ENCODE peak calls at places on chromosomes 13 and 19, in eight cellular contexts. M, G, D, U, S, C, N and T are unnamed samples.

GRCh38 chr13:64154514-64154913 is 2738.9 kb upstream of the PCDH20 start:
- DNase-seq in M (no peak), G (no peak), C (no peak), D (no peak), N (no peak), S (no peak), U (no peak), T (no peak)

GRCh38 chr13:101514695-101515275 is 62.3 kb downstream of the ITGBL1 start:
- DNase-seq in S (no peak), G (peak), N (no peak), D (no peak), M (no peak), U (no peak), C (peak), T (peak)

GRCh38 chr19:29596885-29597525 is 9.1 kb upstream of the POP4 start:
- DNase-seq in C (peak), U (no peak), N (no peak), M (no peak), S (no peak), D (no peak), G (no peak), T (no peak)

GRCh38 chr13:76790519-76791289 is 95.5 kb downstream of the KCTD12 start:
- DNase-seq in U (no peak), D (no peak), G (no peak), S (no peak), N (no peak), C (no peak), M (no peak), T (no peak)

GRCh38 chr13:99237981-99238662 is 20.1 kb downstream of the GPR18 start:
- DNase-seq in M (no peak), D (no peak), S (no peak), G (no peak), U (no peak), C (no peak), N (no peak), T (no peak)

GRCh38 chr19:18110833-18111232 is 13.3 kb downstream of the MAST3 start:
- DNase-seq in S (no peak), M (no peak), U (no peak), D (no peak), C (no peak), N (no peak), G (no peak), T (no peak)

GRCh38 chr19:38441660-38442348 is 8.3 kb downstream of the RYR1 start:
- DNase-seq in D (no peak), M (no peak), U (no peak), C (no peak), S (no peak), N (no peak), G (no peak), T (no peak)

GRCh38 chr13:76845367-76845766 is 40.8 kb downstream of the KCTD12 start:
- DNase-seq in U (no peak), S (no peak), N (no peak), D (no peak), C (no peak), G (no peak), M (no peak), T (no peak)

GRCh38 chr13:95644611-95645052 is at the start of gene DZIP1:
- DNase-seq in G (peak), U (no peak), S (no peak), M (peak), D (peak), N (peak), C (peak), T (no peak)

DNA sequence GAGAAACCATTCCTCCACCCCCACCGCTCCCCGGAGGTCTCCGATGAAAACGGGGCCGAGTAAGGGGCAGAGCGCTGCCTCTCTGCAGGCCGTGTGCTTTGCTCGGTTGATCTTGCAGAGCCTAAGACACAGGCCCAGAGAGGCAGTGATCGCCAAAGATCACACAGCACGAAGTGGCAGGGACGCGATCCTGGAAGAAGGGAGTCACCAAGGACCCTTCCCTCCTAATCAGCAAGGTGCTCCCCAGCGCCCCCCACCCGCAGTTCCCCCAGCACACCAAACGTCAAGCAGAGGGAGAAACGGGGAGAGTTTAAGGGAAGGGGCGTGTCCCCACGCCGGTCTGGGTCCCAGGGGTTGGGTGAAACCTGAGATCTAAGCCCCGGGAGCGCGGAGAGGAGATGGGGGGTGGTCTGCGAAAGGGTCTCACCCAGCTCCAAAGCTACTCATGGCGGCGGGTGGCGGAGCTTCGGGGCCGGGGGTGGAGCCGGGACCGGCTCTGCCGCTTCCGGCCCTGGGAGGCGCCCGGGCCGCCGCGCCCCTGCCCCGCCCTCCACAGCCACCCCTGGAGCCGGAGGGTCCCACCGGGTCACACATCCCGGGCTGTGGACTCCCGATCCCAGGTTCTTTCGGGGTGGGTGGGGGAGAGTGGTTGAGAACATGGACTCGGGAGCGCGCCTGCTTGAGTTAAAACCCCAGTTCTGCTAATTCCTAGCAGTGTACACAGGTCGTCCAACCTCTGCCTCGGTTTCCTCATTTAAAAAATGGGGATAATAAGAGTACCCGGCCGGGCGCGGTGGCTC is at the start of gene EML2:
- DNase-seq in N (peak), S (no peak), C (no peak), D (no peak), U (peak), M (no peak), G (peak), T (peak)
- TF ChIP-seq CTCF in N (no peak), S (no peak), C (no peak), D (peak), U (no peak), M (peak), G (peak), T (peak)

GRCh38 chr19:50662442-50663279 is 13.4 kb downstream of the C19orf81 start:
- DNase-seq in N (no peak), M (no peak), G (no peak), U (no peak), S (no peak), D (no peak), C (no peak), T (no peak)

GRCh38 chr19:50661675-50662441 is 12.6 kb downstream of the C19orf81 start:
- DNase-seq in N (no peak), D (no peak), G (no peak), S (no peak), U (no peak), M (no peak), C (no peak), T (no peak)

GRCh38 chr19:50661087-50661486 is 11.8 kb downstream of the C19orf81 start:
- DNase-seq in G (no peak), S (no peak), D (no peak), M (no peak), N (no peak), U (no peak), C (no peak), T (no peak)

GRCh38 chr19:50664204-50664603 is 15.0 kb downstream of the C19orf81 start:
- DNase-seq in C (no peak), N (no peak), U (no peak), M (no peak), G (no peak), S (no peak), D (no peak), T (no peak)

GRCh38 chr19:50663280-50663790 is 14.1 kb downstream of the C19orf81 start:
- DNase-seq in N (no peak), D (no peak), M (no peak), U (no peak), C (no peak), G (no peak), S (no peak), T (no peak)
- TF ChIP-seq CTCF in N (no peak), D (no peak), M (no peak), U (peak), C (no peak), G (no peak), S (no peak), T (no peak)

GRCh38 chr19:46614114-46614701 is 10.7 kb downstream of the PTGIR start:
- DNase-seq in C (peak), S (peak), N (peak), U (peak), M (peak), D (peak), G (peak), T (peak)

GRCh38 chr19:46617566-46618079 is 7.3 kb downstream of the PTGIR start:
- DNase-seq in G (no peak), N (peak), U (no peak), M (no peak), D (no peak), S (no peak), C (no peak), T (no peak)

GRCh38 chr19:46613525-46613924 is 11.4 kb downstream of the PTGIR start:
- DNase-seq in C (no peak), S (no peak), G (no peak), N (peak), M (peak), U (no peak), D (no peak), T (no peak)

GRCh38 chr19:46616631-46617322 is 8.1 kb downstream of the PTGIR start:
- DNase-seq in S (no peak), M (no peak), N (peak), U (no peak), C (peak), G (peak), D (no peak), T (peak)

DNA sequence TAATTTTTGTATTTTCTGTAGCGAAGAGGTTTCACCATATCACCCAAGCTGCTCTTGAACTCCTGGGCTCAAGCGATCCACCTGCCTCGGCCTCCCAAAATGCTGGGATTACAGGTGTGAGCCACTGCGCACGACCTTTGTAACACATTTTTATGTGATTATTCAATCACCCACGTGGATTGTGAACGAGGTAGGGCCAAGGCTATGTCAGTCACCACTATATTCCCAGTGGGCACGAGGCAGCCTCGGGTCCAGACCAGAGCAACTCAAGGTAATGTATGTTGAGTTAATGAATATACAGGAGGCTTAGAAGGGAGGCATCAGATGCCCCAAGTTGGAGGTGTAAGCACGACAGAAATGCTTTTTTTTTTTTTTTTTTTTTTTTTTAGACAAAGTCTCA is 8.9 kb downstream of the PTGIR start:
- DNase-seq in G (no peak), C (no peak), M (no peak), S (no peak), N (peak), U (no peak), D (no peak), T (no peak)
- TF ChIP-seq CTCF in G (no peak), C (no peak), M (no peak), S (no peak), N (no peak), U (no peak), D (no peak), T (no peak)

DNA sequence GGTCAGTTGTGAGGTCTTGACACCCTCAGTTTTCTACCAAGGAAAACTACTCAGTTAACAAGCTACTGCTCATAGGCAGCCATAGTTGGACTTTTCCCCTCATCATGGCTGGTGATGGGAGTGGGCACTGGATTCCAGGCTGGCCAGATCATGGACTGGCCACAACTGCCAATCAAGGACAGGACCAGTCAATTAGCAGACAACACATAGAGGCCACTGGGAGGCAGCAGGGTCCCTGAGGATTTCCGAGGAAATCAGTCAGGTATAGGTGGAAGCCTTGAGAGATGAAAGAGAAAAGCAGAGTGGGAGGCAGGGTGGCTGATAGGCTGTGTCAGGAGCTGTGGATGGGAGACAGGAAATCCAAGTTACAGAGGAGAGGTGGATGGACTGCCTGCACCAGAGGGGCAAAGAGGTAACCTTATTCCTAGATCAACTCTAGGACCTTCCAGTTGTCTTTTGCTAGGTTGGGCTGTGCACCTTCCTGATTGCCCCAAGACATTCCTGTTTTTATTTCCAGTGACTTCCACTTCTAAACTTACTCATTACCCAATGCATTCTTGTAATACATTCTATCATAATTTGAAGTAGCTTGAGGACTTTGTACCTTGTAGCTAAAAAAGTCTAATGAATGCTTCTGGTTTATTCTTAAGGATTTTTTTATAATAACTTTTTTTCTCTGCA is 361.8 kb downstream of the KCNRG start:
- DNase-seq in C (no peak), D (peak), N (peak), U (no peak), S (no peak), G (no peak), M (no peak), T (no peak)
- TF ChIP-seq CTCF in C (no peak), D (peak), N (peak), U (no peak), S (no peak), G (no peak), M (no peak), T (no peak)